ENCODE peak calls at places on chromosomes 5 and 9, in four cellular contexts. B is H1, R is HepG2, L is GM12878. N is an unnamed sample.
A peak's percentile ranks its signal among the peaks of the same experiment; 100 is the strongest.

GRCh38 chr5:180007582-180007981 is 64.0 kb downstream of the RNF130 start:
- DNase-seq in R (no peak), L (no peak), B (no peak), N (no peak)

GRCh38 chr5:1035421-1036405 is 27.1 kb downstream of the NKD2 start:
- DNase-seq in R (no peak), L (no peak), B (no peak), N (no peak)

GRCh38 chr9:37729499-37729898 is 24.1 kb upstream of the TRMT10B start:
- DNase-seq in L (no peak), R (no peak), B (no peak), N (no peak)

GRCh38 chr5:74767579-74767913 is 497 bp downstream of the NSA2 start:
- DNase-seq in B (no peak), R (peak; percentile 16), L (no peak), N (peak; percentile 39)

GRCh38 chr9:12956261-12956660 is 181.4 kb downstream of the LURAP1L start:
- DNase-seq in R (no peak), B (no peak), L (no peak), N (no peak)

GRCh38 chr5:79689541-79690466 is at the start of gene CMYA5:
- DNase-seq in R (no peak), L (no peak), B (peak; percentile 80), N (no peak)

GRCh38 chr5:10133830-10134229 is 115.9 kb downstream of the ATPSCKMT start:
- DNase-seq in B (peak; percentile 39), R (no peak), L (no peak), N (no peak)

GRCh38 chr9:18910435-18910834 is 122.6 kb downstream of the SAXO1 start:
- DNase-seq in R (no peak), B (no peak), L (no peak), N (no peak)

GRCh38 chr5:133818031-133818431 is 150.4 kb downstream of the C5orf15 start:
- DNase-seq in R (no peak), B (no peak), L (no peak), N (no peak)

GRCh38 chr5:6902094-6902493 is 188.9 kb downstream of the TENT4A start:
- DNase-seq in B (no peak), L (no peak), R (no peak), N (no peak)

GRCh38 chr5:124949862-124950261 is 203.4 kb upstream of the ZNF608 start:
- DNase-seq in R (no peak), L (no peak), B (no peak), N (no peak)

GRCh38 chr5:1212881-1213280 is 11.5 kb downstream of the SLC6A19 start:
- DNase-seq in L (no peak), R (no peak), B (no peak), N (no peak)

GRCh38 chr5:53331463-53331862 is 149.0 kb upstream of the FST start:
- DNase-seq in B (no peak), R (no peak), L (no peak), N (no peak)

GRCh38 chr9:18536554-18536953 is 62.6 kb downstream of the ADAMTSL1 start:
- DNase-seq in R (no peak), B (no peak), L (no peak), N (no peak)

GRCh38 chr9:111938427-111938800 is 41.8 kb downstream of the UGCG start:
- DNase-seq in L (no peak), R (no peak), B (no peak), N (no peak)

GRCh38 chr5:15794117-15794985 is 294.4 kb downstream of the FBXL7 start:
- DNase-seq in B (no peak), R (no peak), L (no peak), N (no peak)

GRCh38 chr5:26487553-26487952 is 550.8 kb downstream of the CDH9 start:
- DNase-seq in L (no peak), B (no peak), R (no peak), N (no peak)

GRCh38 chr5:178058321-178059012 is 54.9 kb upstream of the N4BP3 start:
- DNase-seq in B (no peak), L (no peak), R (no peak), N (no peak)

GRCh38 chr5:58717303-58718012 is 134.6 kb downstream of the RAB3C start:
- DNase-seq in L (no peak), R (no peak), B (peak; percentile 54), N (no peak)

GRCh38 chr5:67983251-67983941 is 232.2 kb upstream of the PIK3R1 start:
- DNase-seq in R (no peak), B (no peak), L (no peak), N (peak; percentile 13)

GRCh38 chr5:179187681-179188575 is 127.8 kb downstream of the ZNF354C start:
- DNase-seq in L (no peak), B (no peak), R (no peak), N (no peak)

GRCh38 chr5:177194278-177194677 is 60.7 kb downstream of the NSD1 start:
- DNase-seq in L (no peak), R (peak; percentile 70), B (no peak), N (no peak)

GRCh38 chr5:3843691-3844090 is 248.1 kb downstream of the IRX1 start:
- DNase-seq in L (no peak), B (no peak), R (no peak), N (no peak)

GRCh38 chr5:141882594-141883183 is 4.5 kb upstream of the PCDH1 start:
- DNase-seq in R (peak; percentile 15), L (no peak), B (peak; percentile 63), N (no peak)

GRCh38 chr9:78074385-78075291 is 43.0 kb upstream of the GNAQ start:
- DNase-seq in R (no peak), L (no peak), B (no peak), N (no peak)

GRCh38 chr9:124779368-124780059 is 2.6 kb downstream of the OLFML2A start:
- DNase-seq in L (no peak), B (peak; percentile 71), R (peak; percentile 74), N (no peak)

GRCh38 chr9:97735070-97735600 is 38.0 kb upstream of the XPA start:
- DNase-seq in L (no peak), B (no peak), R (no peak), N (no peak)

GRCh38 chr9:117414220-117414905 is 494 bp downstream of the ASTN2 start:
- DNase-seq in R (no peak), L (no peak), B (peak; percentile 79), N (peak; percentile 25)

DNA sequence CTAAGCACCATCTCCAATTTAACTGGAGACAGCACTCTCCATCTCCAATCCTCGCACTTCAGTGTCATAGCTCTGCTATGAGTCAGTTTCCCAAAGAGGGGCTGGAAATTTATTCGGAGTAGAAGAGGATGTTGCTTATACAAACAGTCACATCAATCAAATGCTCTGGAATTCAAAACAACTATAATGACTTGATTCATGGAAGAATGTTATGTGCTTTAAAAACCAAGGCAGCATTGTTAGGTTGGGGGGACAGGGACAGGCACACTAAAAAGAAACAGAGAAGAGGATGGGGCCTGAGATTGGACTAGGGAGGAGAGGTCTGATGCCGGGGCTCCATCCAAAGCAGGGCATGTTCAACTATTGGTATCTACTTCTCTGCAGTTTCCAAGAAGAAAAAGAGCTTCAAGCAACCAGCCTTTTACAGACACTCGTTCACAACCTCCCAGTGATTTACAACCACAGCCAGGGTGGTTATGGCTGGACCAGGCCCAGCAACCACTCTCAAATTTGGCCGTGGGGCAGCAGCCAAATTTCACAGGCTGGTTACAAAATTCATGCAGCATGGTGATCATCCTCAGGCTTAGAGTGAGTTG is 117.5 kb upstream of the ZNF366 start:
- DNase-seq in R (no peak), B (no peak), L (no peak), N (no peak)
- TF ChIP-seq SUZ12 in R (no peak), B (no peak), L (no peak), N (no peak)

GRCh38 chr5:157148734-157149615 is 6.3 kb upstream of the MED7 start:
- DNase-seq in L (peak; percentile 40), B (peak; percentile 79), R (peak; percentile 47), N (peak; percentile 63)

GRCh38 chr5:157137691-157138090 is 5.0 kb downstream of the MED7 start:
- DNase-seq in R (no peak), B (no peak), L (no peak), N (no peak)

GRCh38 chr5:157142317-157143126 is at the start of gene MED7:
- DNase-seq in B (peak; percentile 84), L (peak; percentile 99), R (peak; percentile 97), N (peak; percentile 96)

GRCh38 chr5:157143127-157143959 is 678 bp upstream of the MED7 start:
- DNase-seq in R (no peak), B (no peak), L (no peak), N (peak; percentile 45)
- TF ChIP-seq SP1 in R (no peak), B (no peak), L (no peak), N (no peak)

GRCh38 chr9:135409286-135410200 is 70.0 kb upstream of the PPP1R26 start:
- DNase-seq in L (no peak), B (no peak), R (no peak), N (no peak)
- TF ChIP-seq SUZ12 in L (no peak), B (no peak), R (no peak), N (no peak)

DNA sequence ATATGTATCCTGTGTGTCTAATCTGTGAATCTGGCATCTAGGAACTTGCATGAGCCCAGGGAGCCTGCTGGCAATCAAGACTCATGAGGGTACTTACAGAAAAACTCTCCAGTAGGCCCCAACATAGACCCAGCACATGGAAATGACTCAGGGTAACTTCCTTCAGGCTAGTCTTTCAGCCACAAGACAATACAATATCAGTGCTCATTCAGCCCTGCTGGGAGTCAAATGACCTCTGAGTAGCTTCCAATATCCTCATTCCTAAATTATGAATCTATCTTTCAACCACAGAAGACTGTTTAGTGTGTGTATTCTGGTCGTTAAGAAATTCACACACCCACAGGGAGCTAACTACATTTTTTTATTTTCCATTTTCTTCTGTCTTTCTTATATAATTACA is 1273.0 kb downstream of the EFNA5 start:
- DNase-seq in R (no peak), B (no peak), L (no peak), N (no peak)
- TF ChIP-seq SP1 in R (no peak), B (no peak), L (no peak), N (no peak)

N was measured in HEK293T.